ENCODE peak calls at places on chromosomes 3 and 15, in ten cellular contexts. E, V, C, B, Z, W, H, G, U and I are unnamed samples.

GRCh38 chr3:131730581-131730980 is 227.8 kb upstream of the MRPL3 start:
- DNase-seq in G (no peak), W (no peak), C (peak), Z (no peak), E (no peak), H (no peak), V (no peak), U (no peak), B (no peak), I (no peak)

GRCh38 chr3:93843981-93844380 is 129.7 kb downstream of the PROS1 start:
- DNase-seq in H (no peak), E (no peak), B (no peak), V (peak), G (no peak), W (no peak), C (peak), Z (no peak), U (peak), I (peak)

GRCh38 chr15:64582202-64582601 is 121.8 kb downstream of the ZNF609 start:
- DNase-seq in B (no peak), E (no peak), C (no peak), G (no peak), U (no peak), W (no peak), H (no peak), Z (no peak), V (no peak), I (no peak)

GRCh38 chr3:41683666-41684350 is 278.1 kb downstream of the ULK4 start:
- DNase-seq in H (no peak), B (no peak), G (no peak), C (peak), U (peak), E (peak), Z (no peak), V (peak), W (no peak), I (peak)

GRCh38 chr3:12679468-12679867 is 15.6 kb upstream of the RAF1 start:
- DNase-seq in V (peak), U (peak), B (no peak), G (no peak), H (no peak), E (no peak), W (no peak), Z (no peak), C (peak), I (peak)

GRCh38 chr15:36905908-36906307 is 194.4 kb downstream of the MEIS2 start:
- DNase-seq in C (peak), Z (no peak), G (no peak), B (no peak), E (no peak), U (peak), V (no peak), H (no peak), W (no peak), I (peak)

GRCh38 chr3:45135959-45136358 is 10.2 kb downstream of the CDCP1 start:
- DNase-seq in E (no peak), W (no peak), H (no peak), B (no peak), Z (no peak), C (no peak), G (no peak), V (no peak), U (no peak), I (no peak)

GRCh38 chr3:129656659-129657247 is 50.3 kb upstream of the PLXND1 start:
- DNase-seq in B (no peak), H (no peak), Z (no peak), E (no peak), V (no peak), W (no peak), U (no peak), G (no peak), C (no peak), I (no peak)

GRCh38 chr3:12578742-12579141 is 21.9 kb downstream of the MKRN2 start:
- DNase-seq in U (no peak), E (no peak), W (no peak), V (no peak), C (no peak), B (no peak), H (no peak), G (no peak), Z (no peak), I (no peak)